ENCODE peak calls at places on chromosome 1, in nine cellular contexts. G is NCI-H1105 treated with DMSO at 0.1 percent for 48 hours, F is K562, V is GM12892, P is fibroblast of the aortic adventitia, D is esophagus squamous epithelium, O is prostate gland, Y is NCI-H1694, E is mesendoderm. T is an unnamed sample.

GRCh38 chr1:15574741-15575140 is 10.1 kb downstream of the AGMAT start:
- DNase-seq in G (no peak), F (no peak), V (no peak), P (no peak), D (no peak), O (no peak), Y (no peak), E (no peak), T (no peak)

GRCh38 chr1:1422465-1423244 is 1.6 kb upstream of the ANKRD65 start:
- DNase-seq in G (no peak), F (peak), V (no peak), P (no peak), D (no peak), O (no peak), Y (no peak), E (peak), T (no peak)

GRCh38 chr1:16211824-16212223 is 628 bp downstream of the ARHGEF19 start:
- DNase-seq in G (no peak), F (no peak), V (no peak), P (no peak), D (no peak), O (no peak), Y (no peak), E (no peak), T (no peak)

GRCh38 chr1:198373376-198373775 is 167.1 kb downstream of the ATP6V1G3 start:
- DNase-seq in G (no peak), F (no peak), V (no peak), P (peak), D (no peak), O (no peak), Y (no peak), E (peak), T (no peak)

GRCh38 chr1:23593556-23594148 is 34.4 kb upstream of the ID3 start:
- DNase-seq in G (peak), F (no peak), V (no peak), P (no peak), D (no peak), O (peak), Y (no peak), E (peak), T (no peak)

GRCh38 chr1:98323906-98324358 is 337.6 kb upstream of the SNX7 start:
- DNase-seq in G (no peak), F (no peak), V (no peak), P (peak), D (no peak), O (no peak), Y (no peak), E (peak), T (no peak)

GRCh38 chr1:197519741-197520334 is 251.8 kb downstream of the CRB1 start:
- DNase-seq in G (peak), F (peak), V (no peak), P (peak), D (no peak), O (no peak), Y (peak), E (peak), T (no peak)

GRCh38 chr1:156115514-156116374 is 1.2 kb downstream of the LMNA start:
- DNase-seq in G (peak), F (peak), V (no peak), P (peak), D (no peak), O (peak), Y (peak), E (peak), T (no peak)

GRCh38 chr1:11176081-11176706 is 13.0 kb upstream of the ANGPTL7 start:
- DNase-seq in G (no peak), F (no peak), V (no peak), P (no peak), D (no peak), O (no peak), Y (no peak), E (peak), T (no peak)

GRCh38 chr1:2230781-2231666 is 2.9 kb downstream of the SKI start:
- DNase-seq in G (no peak), F (peak), V (no peak), P (no peak), D (no peak), O (no peak), Y (no peak), E (no peak), T (no peak)